ENCODE peak calls at places on chromosome 18, in five cellular contexts. K is neuronal stem cell, I is H9, T is mesenchymal stem cell, L is H1. D is an unnamed sample.

GRCh38 chr18:77073336-77074093 is 59.1 kb downstream of the MBP start:
- DNase-seq in K (no peak), I (no peak), T (no peak), L (no peak), D (no peak)

GRCh38 chr18:2417861-2418610 is 153.3 kb downstream of the METTL4 start:
- DNase-seq in K (no peak), I (no peak), T (no peak), L (no peak), D (no peak)

GRCh38 chr18:41666251-41666650 is 288.8 kb upstream of the PIK3C3 start:
- DNase-seq in K (no peak), I (no peak), T (no peak), L (no peak), D (no peak)

GRCh38 chr18:26405190-26405781 is 143.1 kb downstream of the KCTD1 start:
- DNase-seq in K (no peak), I (peak; percentile 47), T (peak; percentile 29), L (no peak), D (peak; percentile 17)

GRCh38 chr18:31680836-31681568 is 3.4 kb downstream of the B4GALT6 start:
- DNase-seq in K (no peak), I (no peak), T (no peak), L (no peak), D (no peak)

GRCh38 chr18:80009661-80010550 is 21.5 kb upstream of the TXNL4A start:
- DNase-seq in K (no peak), I (no peak), T (peak; percentile 92), L (no peak), D (no peak)

GRCh38 chr18:68779169-68779568 is 18.7 kb upstream of the CCDC102B start:
- DNase-seq in K (no peak), I (no peak), T (peak; percentile 80), L (no peak), D (no peak)

GRCh38 chr18:51330739-51331138 is 133.3 kb upstream of the MEX3C start:
- DNase-seq in K (no peak), I (no peak), T (no peak), L (no peak), D (no peak)

GRCh38 chr18:28178720-28179119 is 1.8 kb upstream of the CDH2 start:
- DNase-seq in K (no peak), I (no peak), T (peak; percentile 25), L (no peak), D (no peak)

GRCh38 chr18:57784034-57784815 is 18.9 kb downstream of the ATP8B1 start:
- DNase-seq in K (no peak), I (no peak), T (peak; percentile 80), L (no peak), D (no peak)

GRCh38 chr18:48600746-48601090 is 61.9 kb downstream of the CTIF start:
- DNase-seq in K (no peak), I (no peak), T (peak; percentile 43), L (no peak), D (peak; percentile 87)

GRCh38 chr18:80109676-80110078 is 615 bp downstream of the ADNP2 start:
- DNase-seq in K (peak; percentile 43), I (peak; percentile 67), T (peak; percentile 68), L (peak; percentile 71), D (no peak)

GRCh38 chr18:4084501-4084900 is 370.6 kb downstream of the DLGAP1 start:
- DNase-seq in K (no peak), I (no peak), T (no peak), L (no peak), D (no peak)

GRCh38 chr18:77320960-77321559 is 71.4 kb downstream of the GALR1 start:
- DNase-seq in K (no peak), I (no peak), T (no peak), L (no peak), D (no peak)

GRCh38 chr18:11392292-11392691 is 217.1 kb upstream of the SLC35G4 start:
- DNase-seq in K (peak; percentile 33), I (peak; percentile 66), T (no peak), L (peak; percentile 53), D (no peak)

GRCh38 chr18:3411854-3412268 is 38.1 kb upstream of the TGIF1 start:
- DNase-seq in K (no peak), I (peak; percentile 45), T (no peak), L (no peak), D (peak; percentile 91)

GRCh38 chr18:25289040-25289631 is 62.8 kb downstream of the ZNF521 start:
- DNase-seq in K (no peak), I (no peak), T (peak; percentile 98), L (no peak), D (peak; percentile 76)

GRCh38 chr18:76490701-76491171 is 4.3 kb downstream of the ZNF516 start:
- DNase-seq in K (no peak), I (no peak), T (peak; percentile 56), L (no peak), D (no peak)

GRCh38 chr18:58586269-58586668 is 42.6 kb downstream of the ALPK2 start:
- DNase-seq in K (no peak), I (no peak), T (no peak), L (no peak), D (no peak)

GRCh38 chr18:6414118-6414722 is 491 bp downstream of the L3MBTL4 start:
- DNase-seq in K (no peak), I (peak; percentile 42), T (peak; percentile 33), L (peak; percentile 74), D (peak; percentile 25)

GRCh38 chr18:9437049-9437448 is 38.3 kb upstream of the RALBP1 start:
- DNase-seq in K (no peak), I (no peak), T (peak; percentile 43), L (no peak), D (no peak)
- H3K4ac ChIP-seq in K (no peak overlapping the region), I (no peak overlapping the region), T (no peak overlapping the region), L (no peak overlapping the region), D (no peak overlapping the region)

GRCh38 chr18:7637269-7637668 is 70.2 kb downstream of the PTPRM start:
- DNase-seq in K (no peak), I (no peak), T (no peak), L (no peak), D (no peak)
- H3K4me1 ChIP-seq in K (peaks cover 2% of the 10 kb centered on the region), I (no peaks in the 10 kb centered on the region), T (peaks cover 1% of the 10 kb centered on the region), L (no peaks in the 10 kb centered on the region), D (no peaks in the 10 kb centered on the region)

DNA sequence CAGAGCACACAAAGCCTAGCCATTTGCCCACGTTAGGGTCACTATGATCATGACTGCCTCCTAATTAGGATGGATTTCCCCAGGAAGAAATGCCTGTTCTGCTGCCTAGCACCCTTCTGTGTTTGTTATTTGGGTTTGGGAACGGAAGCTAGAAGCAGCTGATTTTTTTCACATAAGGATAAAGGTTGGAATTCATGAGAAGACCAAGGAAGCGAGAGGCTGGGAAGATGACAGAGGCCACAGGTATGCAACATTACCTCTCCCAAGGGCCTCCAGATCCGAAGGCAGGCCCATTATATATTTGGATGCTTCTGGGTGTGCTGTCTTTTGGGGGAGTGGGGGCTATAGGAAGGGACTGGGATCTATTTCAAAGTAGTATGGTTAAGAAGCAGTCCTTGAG is 204.7 kb downstream of the FBXO15 start:
- DNase-seq in K (no peak), I (no peak), T (no peak), L (no peak), D (no peak)
- H2BK12ac ChIP-seq in K (no peak overlapping the region), I (no peak overlapping the region), T (no peak overlapping the region), L (no peak overlapping the region), D (no peak overlapping the region)

GRCh38 chr18:75215663-75216062 is 5.1 kb downstream of the TSHZ1 start:
- DNase-seq in K (no peak), I (no peak), T (no peak), L (no peak), D (no peak)

GRCh38 chr18:75218064-75218463 is 7.5 kb downstream of the TSHZ1 start:
- DNase-seq in K (no peak), I (no peak), T (no peak), L (no peak), D (no peak)

GRCh38 chr18:75216212-75216925 is 5.8 kb downstream of the TSHZ1 start:
- DNase-seq in K (no peak), I (no peak), T (no peak), L (no peak), D (no peak)

GRCh38 chr18:75218524-75218923 is 7.9 kb downstream of the TSHZ1 start:
- DNase-seq in K (no peak), I (no peak), T (no peak), L (no peak), D (no peak)

DNA sequence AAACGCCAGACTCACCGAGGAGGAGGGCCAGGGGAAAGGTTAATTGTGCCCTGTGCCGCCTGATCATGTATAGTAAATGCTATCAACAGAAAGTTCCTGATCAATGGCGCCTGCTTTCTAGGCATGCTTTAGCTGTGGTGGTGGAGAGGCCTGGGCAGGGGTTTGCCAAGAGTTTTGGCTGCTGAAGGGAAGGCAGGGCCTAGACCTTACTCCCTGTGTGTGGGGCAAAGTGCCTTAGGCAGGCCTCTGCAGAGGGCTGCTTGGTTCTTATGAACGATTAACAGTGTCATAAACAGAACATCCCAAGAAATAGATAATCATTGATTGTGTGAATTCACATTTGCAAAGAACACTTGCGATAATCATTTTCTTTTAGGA is 6.3 kb downstream of the TSHZ1 start:
- DNase-seq in K (no peak), I (no peak), T (no peak), L (no peak), D (no peak)
- H3K4ac ChIP-seq in K (no peak overlapping the region), I (no peak overlapping the region), T (no peak overlapping the region), L (no peak overlapping the region), D (no peak overlapping the region)

GRCh38 chr18:63206433-63207153 is 113.0 kb downstream of the BCL2 start:
- DNase-seq in K (no peak), I (no peak), T (no peak), L (no peak), D (no peak)
- H3K4me1 ChIP-seq in K (peaks cover 12% of the 10 kb centered on the region), I (no peaks in the 10 kb centered on the region), T (no peaks in the 10 kb centered on the region), L (no peaks in the 10 kb centered on the region), D (no peaks in the 10 kb centered on the region)

GRCh38 chr18:49704334-49704733 is 109.0 kb downstream of the ACAA2 start:
- DNase-seq in K (no peak), I (no peak), T (no peak), L (no peak), D (no peak)
- H2BK12ac ChIP-seq in K (no peak overlapping the region), I (no peak overlapping the region), T (no peak overlapping the region), L (no peak overlapping the region), D (no peak overlapping the region)

GRCh38 chr18:35755369-35755768 is 173.8 kb downstream of the GALNT1 start:
- DNase-seq in K (no peak), I (no peak), T (no peak), L (no peak), D (no peak)
- H3K4ac ChIP-seq in K (no peak overlapping the region), I (no peak overlapping the region), T (no peak overlapping the region), L (no peak overlapping the region), D (no peak overlapping the region)